ENCODE peak calls at places on chromosomes 12 and 14, in seven cellular contexts. Z is ovary, U is ascending aorta, K is heart right ventricle, P is pancreas, W is uterus, S is endodermal cell. B is an unnamed sample.

GRCh38 chr12:49733219-49734017 is 7.9 kb upstream of the TMBIM6 start:
- DNase-seq in P (no peak), Z (no peak), K (no peak), W (no peak), U (no peak), S (peak; percentile 78), B (no peak)

GRCh38 chr12:31362115-31362758 is 36.3 kb upstream of the SINHCAF start:
- DNase-seq in Z (no peak), K (no peak), S (peak; percentile 89), W (no peak), U (no peak), P (no peak), B (no peak)

GRCh38 chr12:12086975-12087692 is 16.4 kb downstream of the BCL2L14 start:
- DNase-seq in W (no peak), K (no peak), S (peak; percentile 74), Z (no peak), U (no peak), P (no peak), B (no peak)

GRCh38 chr12:104458645-104459555 is 2.2 kb downstream of the CHST11 start:
- DNase-seq in W (no peak), P (no peak), U (peak; percentile 78), Z (no peak), K (peak; percentile 31), S (peak; percentile 80), B (peak; percentile 23)

GRCh38 chr14:20632448-20632830 is 9.1 kb downstream of the OR6S1 start:
- DNase-seq in U (no peak), Z (no peak), S (peak; percentile 77), W (no peak), P (no peak), K (no peak), B (no peak)

GRCh38 chr12:15741082-15741481 is 48.1 kb downstream of the EPS8 start:
- DNase-seq in W (no peak), S (no peak), Z (no peak), K (no peak), U (no peak), P (no peak), B (no peak)

GRCh38 chr12:60271816-60272215 is 676.0 kb downstream of the SLC16A7 start:
- DNase-seq in Z (no peak), W (no peak), S (no peak), K (no peak), P (no peak), U (no peak), B (no peak)

GRCh38 chr12:54215990-54216579 is 27.3 kb upstream of the SMUG1 start:
- DNase-seq in K (no peak), U (no peak), Z (peak; percentile 43), W (no peak), S (peak; percentile 67), P (peak; percentile 61), B (no peak)

GRCh38 chr12:212799-213526 is 994 bp downstream of the SLC6A12 start:
- DNase-seq in Z (peak; percentile 65), S (no peak), K (no peak), U (no peak), W (peak; percentile 26), P (peak; percentile 80), B (no peak)

GRCh38 chr12:111158992-111159391 is 209.9 kb downstream of the PHETA1 start:
- DNase-seq in S (peak; percentile 77), W (no peak), Z (no peak), K (no peak), U (no peak), P (no peak), B (no peak)

GRCh38 chr14:71237556-71237955 is 330.3 kb downstream of the PCNX1 start:
- DNase-seq in Z (no peak), W (no peak), P (no peak), U (no peak), K (no peak), S (no peak), B (no peak)

GRCh38 chr12:49870501-49871262 is 27.8 kb upstream of the BCDIN3D start:
- DNase-seq in W (no peak), U (peak; percentile 47), K (no peak), Z (no peak), P (no peak), S (peak; percentile 37), B (no peak)

GRCh38 chr12:121632069-121632970 is 6.0 kb downstream of the ORAI1 start:
- DNase-seq in Z (no peak), U (no peak), S (no peak), K (no peak), P (no peak), W (no peak), B (no peak)

GRCh38 chr14:91888641-91889476 is 21.5 kb upstream of the TC2N start:
- DNase-seq in P (no peak), K (no peak), W (no peak), U (no peak), S (no peak), Z (no peak), B (no peak)

GRCh38 chr14:72788255-72788654 is 105.6 kb downstream of the DPF3 start:
- DNase-seq in Z (no peak), U (no peak), P (no peak), S (no peak), K (no peak), W (no peak), B (no peak)

GRCh38 chr14:22875003-22875747 is 3.6 kb downstream of the LRP10 start:
- DNase-seq in P (no peak), W (no peak), Z (no peak), S (no peak), U (no peak), K (no peak), B (no peak)

GRCh38 chr14:34374998-34375740 is 86.9 kb downstream of the SPTSSA start:
- DNase-seq in P (no peak), U (no peak), K (no peak), S (no peak), Z (no peak), W (no peak), B (no peak)

GRCh38 chr12:130455161-130455560 is 117.5 kb downstream of the PIWIL1 start:
- DNase-seq in K (no peak), W (no peak), P (no peak), Z (no peak), S (no peak), U (no peak), B (no peak)

DNA sequence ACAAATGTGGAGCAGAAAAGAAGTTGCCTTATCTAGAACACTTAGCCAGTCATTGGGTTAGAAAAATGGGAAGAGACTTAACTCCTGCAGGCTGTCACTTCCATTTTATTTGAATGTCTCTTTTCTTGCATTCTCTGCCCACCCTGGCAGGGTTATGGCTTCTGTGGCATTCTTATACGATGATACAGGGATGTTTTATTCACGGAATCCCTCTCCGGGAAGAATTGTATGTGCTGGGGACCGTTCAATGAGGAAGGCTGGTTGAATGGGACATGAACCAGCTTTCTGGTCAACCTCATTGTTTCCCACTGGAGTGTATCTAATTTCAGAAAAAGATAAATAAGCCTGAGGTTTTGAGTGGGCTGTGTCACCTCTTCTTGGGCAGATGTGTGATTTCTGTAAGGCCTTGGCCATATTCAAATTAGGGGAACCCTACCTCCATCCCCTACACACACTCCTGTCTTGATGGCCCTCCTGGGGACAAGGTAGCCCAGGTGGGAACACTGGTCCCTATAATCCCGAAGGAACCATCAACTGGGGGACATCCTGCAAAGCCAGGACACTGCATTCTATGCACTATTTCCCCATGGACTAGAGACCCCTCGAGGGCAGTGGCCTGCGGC is 174.8 kb upstream of the GSC start:
- DNase-seq in S (no peak), P (no peak), K (no peak), W (no peak), Z (no peak), U (no peak), B (no peak)
- H3K4me1 ChIP-seq in S (no peaks in the 10 kb centered on the region), P (no peaks in the 10 kb centered on the region), K (no peaks in the 10 kb centered on the region), W (no peaks in the 10 kb centered on the region), Z (no peaks in the 10 kb centered on the region), U (no peaks in the 10 kb centered on the region), B (no peaks in the 10 kb centered on the region)

GRCh38 chr14:79514700-79515099 is 696.6 kb downstream of the DIO2 start:
- DNase-seq in S (no peak), W (no peak), Z (no peak), K (no peak), U (no peak), P (no peak), B (no peak)

GRCh38 chr14:79513446-79513845 is 697.9 kb downstream of the DIO2 start:
- DNase-seq in P (no peak), U (no peak), S (no peak), W (no peak), K (no peak), Z (no peak), B (no peak)

GRCh38 chr14:79515158-79515557 is 696.1 kb downstream of the DIO2 start:
- DNase-seq in P (no peak), S (peak; percentile 45), K (no peak), W (no peak), U (no peak), Z (no peak), B (no peak)

GRCh38 chr14:79510659-79511058 is 700.6 kb downstream of the DIO2 start:
- DNase-seq in P (no peak), Z (no peak), U (peak; percentile 62), S (no peak), K (no peak), W (no peak), B (no peak)

DNA sequence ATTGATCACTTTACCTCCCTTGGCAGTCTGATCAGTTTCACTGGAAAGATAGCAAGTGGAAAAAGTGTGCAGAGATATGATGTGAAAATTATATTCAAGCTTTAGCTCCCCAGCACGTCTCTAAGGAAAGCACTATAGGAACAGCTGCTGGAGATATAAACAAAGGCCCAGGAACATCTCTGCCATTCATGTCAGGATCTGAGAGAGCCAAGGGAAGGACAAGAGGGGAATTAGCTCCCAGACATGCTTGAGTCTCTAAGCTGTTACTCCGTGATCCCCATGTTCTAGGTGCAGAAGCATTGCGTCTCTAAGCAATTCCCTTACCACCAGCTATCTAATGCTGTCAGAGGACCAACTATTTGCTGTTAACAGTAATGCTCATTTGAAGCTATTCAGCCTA is 700.2 kb downstream of the DIO2 start:
- DNase-seq in P (no peak), W (no peak), U (no peak), K (no peak), S (no peak), Z (no peak), B (no peak)
- H3K27ac ChIP-seq in P (no peak overlapping the region), W (no peak overlapping the region), U (no peak overlapping the region), K (no peak overlapping the region), S (no peak overlapping the region), Z (no peak overlapping the region), B (no peak overlapping the region)

DNA sequence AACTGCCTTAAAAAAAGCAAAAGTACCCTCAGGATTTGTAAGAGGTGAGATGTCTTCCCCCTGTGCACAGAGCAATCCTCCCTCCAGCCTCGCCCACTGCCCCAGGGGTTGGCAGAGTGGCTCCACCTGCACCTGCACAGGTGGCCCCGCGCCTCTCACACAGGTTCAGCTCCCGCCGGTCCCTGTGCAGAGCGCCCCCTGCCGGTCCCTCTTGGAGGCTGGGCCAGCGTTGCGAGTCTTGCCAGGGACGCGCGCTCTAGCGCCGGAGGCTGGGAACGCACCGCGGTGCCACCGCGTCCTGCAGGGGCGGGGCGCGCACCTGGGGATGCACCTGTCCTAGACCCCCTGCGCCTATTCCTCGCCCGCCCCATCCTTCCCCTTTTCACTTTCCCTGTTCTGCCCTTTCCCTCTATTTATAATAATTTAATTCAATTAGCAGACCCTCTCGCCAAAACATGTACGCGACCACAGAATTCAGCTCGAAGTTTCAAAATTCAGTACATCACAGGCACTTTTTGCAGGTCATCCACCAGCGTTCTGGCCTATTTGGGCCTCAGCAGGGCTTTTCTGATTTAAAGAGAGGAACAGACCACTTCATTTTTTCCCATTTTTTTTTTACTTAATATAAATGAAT is 618.6 kb downstream of the AACS start:
- DNase-seq in S (peak; percentile 100), W (no peak), P (peak; percentile 90), Z (no peak), K (no peak), U (no peak), B (peak; percentile 57)
- TF ChIP-seq CTCF in S (peak; percentile 99), W (no peak), P (peak; percentile 43), Z (no peak), K (peak; percentile 28), U (no peak), B (no peak)

GRCh38 chr12:132066345-132066685 is 77.8 kb downstream of the DDX51 start:
- DNase-seq in K (no peak), W (no peak), U (no peak), P (no peak), S (no peak), Z (no peak), B (no peak)
- H3K4me1 ChIP-seq in K (no peaks in the 10 kb centered on the region), W (no peaks in the 10 kb centered on the region), U (no peaks in the 10 kb centered on the region), P (no peaks in the 10 kb centered on the region), S (no peaks in the 10 kb centered on the region), Z (no peaks in the 10 kb centered on the region), B (no peaks in the 10 kb centered on the region)